ENCODE peak calls at places on chromosomes 12 and 14, in five cellular contexts. One of them, this sample, is unnamed.
A peak's percentile ranks its signal among the peaks of the same experiment; 100 is the strongest.

GRCh38 chr14:50399251-50400032 is 2.8 kb upstream of the CDKL1 start:
- DNase-seq in CD8-positive, alpha-beta T cell: no peak
- DNase-seq in lower leg skin: no peak
- DNase-seq in foreskin fibroblast: peak; percentile 58
- DNase-seq in pancreas: peak; percentile 44
- DNase-seq in this sample: peak; percentile 38

GRCh38 chr14:95397325-95397724 is 77.6 kb upstream of the CLMN start:
- DNase-seq in CD8-positive, alpha-beta T cell: no peak
- DNase-seq in lower leg skin: no peak
- DNase-seq in pancreas: no peak
- DNase-seq in foreskin fibroblast: no peak
- DNase-seq in this sample: no peak

GRCh38 chr14:95998656-95999055 is 40.5 kb upstream of the C14orf132 start:
- DNase-seq in CD8-positive, alpha-beta T cell: no peak
- DNase-seq in pancreas: no peak
- DNase-seq in foreskin fibroblast: peak; percentile 68
- DNase-seq in lower leg skin: no peak
- DNase-seq in this sample: peak; percentile 71

GRCh38 chr12:125132698-125133400 is 67.6 kb downstream of the AACS start:
- DNase-seq in CD8-positive, alpha-beta T cell: no peak
- DNase-seq in pancreas: no peak
- DNase-seq in lower leg skin: no peak
- DNase-seq in foreskin fibroblast: peak; percentile 22
- DNase-seq in this sample: no peak

GRCh38 chr12:103806807-103807206 is 34.2 kb downstream of the NT5DC3 start:
- DNase-seq in lower leg skin: no peak
- DNase-seq in foreskin fibroblast: peak; percentile 41
- DNase-seq in pancreas: no peak
- DNase-seq in CD8-positive, alpha-beta T cell: no peak
- DNase-seq in this sample: peak; percentile 81

GRCh38 chr14:34231626-34232025 is 230.4 kb downstream of the SPTSSA start:
- DNase-seq in CD8-positive, alpha-beta T cell: no peak
- DNase-seq in pancreas: no peak
- DNase-seq in foreskin fibroblast: no peak
- DNase-seq in lower leg skin: peak; percentile 41
- DNase-seq in this sample: no peak

GRCh38 chr12:48779869-48780268 is 9.0 kb downstream of the ADCY6 start:
- DNase-seq in pancreas: no peak
- DNase-seq in CD8-positive, alpha-beta T cell: no peak
- DNase-seq in foreskin fibroblast: peak; percentile 36
- DNase-seq in lower leg skin: no peak
- DNase-seq in this sample: peak; percentile 94

GRCh38 chr12:6171409-6172015 is 28.7 kb upstream of the CD9 start:
- DNase-seq in foreskin fibroblast: no peak
- DNase-seq in CD8-positive, alpha-beta T cell: no peak
- DNase-seq in pancreas: no peak
- DNase-seq in lower leg skin: no peak
- DNase-seq in this sample: no peak

GRCh38 chr14:55271572-55272414 is 572 bp downstream of the FBXO34 start:
- DNase-seq in foreskin fibroblast: peak; percentile 85
- DNase-seq in lower leg skin: peak; percentile 67
- DNase-seq in pancreas: peak; percentile 68
- DNase-seq in CD8-positive, alpha-beta T cell: peak; percentile 63
- DNase-seq in this sample: peak; percentile 70

GRCh38 chr12:115774148-115774905 is 503.2 kb downstream of the MED13L start:
- DNase-seq in lower leg skin: no peak
- DNase-seq in pancreas: no peak
- DNase-seq in foreskin fibroblast: no peak
- DNase-seq in CD8-positive, alpha-beta T cell: no peak
- DNase-seq in this sample: no peak

GRCh38 chr12:115771601-115772000 is 505.9 kb downstream of the MED13L start:
- DNase-seq in foreskin fibroblast: no peak
- DNase-seq in CD8-positive, alpha-beta T cell: no peak
- DNase-seq in pancreas: no peak
- DNase-seq in lower leg skin: no peak
- DNase-seq in this sample: no peak

GRCh38 chr12:115770643-115771042 is 506.9 kb downstream of the MED13L start:
- DNase-seq in foreskin fibroblast: no peak
- DNase-seq in pancreas: no peak
- DNase-seq in lower leg skin: no peak
- DNase-seq in CD8-positive, alpha-beta T cell: no peak
- DNase-seq in this sample: no peak

GRCh38 chr12:115767921-115768320 is 509.6 kb downstream of the MED13L start:
- DNase-seq in lower leg skin: no peak
- DNase-seq in pancreas: no peak
- DNase-seq in foreskin fibroblast: no peak
- DNase-seq in CD8-positive, alpha-beta T cell: no peak
- DNase-seq in this sample: no peak

GRCh38 chr12:115771065-115771464 is 506.4 kb downstream of the MED13L start:
- DNase-seq in CD8-positive, alpha-beta T cell: no peak
- DNase-seq in foreskin fibroblast: peak; percentile 72
- DNase-seq in pancreas: no peak
- DNase-seq in lower leg skin: no peak
- DNase-seq in this sample: no peak
- TF ChIP-seq CTCF in CD8-positive, alpha-beta T cell: no peak
- TF ChIP-seq CTCF in foreskin fibroblast: peak; percentile 33
- TF ChIP-seq CTCF in pancreas: no peak
- TF ChIP-seq CTCF in lower leg skin: no peak
- TF ChIP-seq CTCF in this sample: peak; percentile 3

GRCh38 chr14:37198273-37198598 is 499 bp downstream of the MIPOL1 start:
- DNase-seq in foreskin fibroblast: no peak
- DNase-seq in lower leg skin: no peak
- DNase-seq in pancreas: no peak
- DNase-seq in CD8-positive, alpha-beta T cell: no peak
- DNase-seq in this sample: no peak
- H3K4me3 ChIP-seq in foreskin fibroblast: peak overlapping the region; percentile 74
- H3K4me3 ChIP-seq in lower leg skin: peak overlapping the region; percentile 51
- H3K4me3 ChIP-seq in pancreas: peak overlapping the region; percentile 70
- H3K4me3 ChIP-seq in CD8-positive, alpha-beta T cell: no peak overlapping the region
- H3K4me3 ChIP-seq in this sample: peak overlapping the region; percentile 83

GRCh38 chr12:646303-647038 is 16.8 kb downstream of the NINJ2 start:
- DNase-seq in foreskin fibroblast: no peak
- DNase-seq in lower leg skin: peak; percentile 64
- DNase-seq in pancreas: no peak
- DNase-seq in CD8-positive, alpha-beta T cell: no peak
- DNase-seq in this sample: peak; percentile 81

GRCh38 chr12:647713-648085 is 15.5 kb downstream of the NINJ2 start:
- DNase-seq in pancreas: no peak
- DNase-seq in foreskin fibroblast: no peak
- DNase-seq in lower leg skin: no peak
- DNase-seq in CD8-positive, alpha-beta T cell: no peak
- DNase-seq in this sample: no peak

GRCh38 chr12:645563-646071 is 17.6 kb downstream of the NINJ2 start:
- DNase-seq in pancreas: no peak
- DNase-seq in lower leg skin: peak; percentile 71
- DNase-seq in CD8-positive, alpha-beta T cell: no peak
- DNase-seq in foreskin fibroblast: peak; percentile 71
- DNase-seq in this sample: peak; percentile 73

GRCh38 chr12:647039-647712 is 16.1 kb downstream of the NINJ2 start:
- DNase-seq in lower leg skin: no peak
- DNase-seq in CD8-positive, alpha-beta T cell: no peak
- DNase-seq in pancreas: no peak
- DNase-seq in foreskin fibroblast: no peak
- DNase-seq in this sample: no peak

GRCh38 chr12:650983-651382 is 12.3 kb downstream of the NINJ2 start:
- DNase-seq in CD8-positive, alpha-beta T cell: no peak
- DNase-seq in foreskin fibroblast: no peak
- DNase-seq in lower leg skin: no peak
- DNase-seq in pancreas: no peak
- DNase-seq in this sample: no peak
- TF ChIP-seq CTCF in CD8-positive, alpha-beta T cell: no peak
- TF ChIP-seq CTCF in foreskin fibroblast: no peak
- TF ChIP-seq CTCF in lower leg skin: no peak
- TF ChIP-seq CTCF in pancreas: no peak
- TF ChIP-seq CTCF in this sample: peak; percentile 8

GRCh38 chr12:57455374-57456144 is 452 bp downstream of the INHBE start:
- DNase-seq in pancreas: no peak
- DNase-seq in lower leg skin: no peak
- DNase-seq in CD8-positive, alpha-beta T cell: no peak
- DNase-seq in foreskin fibroblast: no peak
- DNase-seq in this sample: no peak
- H3K4me3 ChIP-seq in pancreas: no peak overlapping the region
- H3K4me3 ChIP-seq in lower leg skin: no peak overlapping the region
- H3K4me3 ChIP-seq in CD8-positive, alpha-beta T cell: no peak overlapping the region
- H3K4me3 ChIP-seq in foreskin fibroblast: peak overlapping the region; percentile 5
- H3K4me3 ChIP-seq in this sample: peak overlapping the region; percentile 35

GRCh38 chr12:110889361-110889760 is 31.0 kb downstream of the MYL2 start:
- DNase-seq in foreskin fibroblast: no peak
- DNase-seq in pancreas: no peak
- DNase-seq in lower leg skin: no peak
- DNase-seq in CD8-positive, alpha-beta T cell: no peak
- DNase-seq in this sample: no peak

GRCh38 chr12:110883251-110883650 is 36.5 kb downstream of the CCDC63 start:
- DNase-seq in lower leg skin: no peak
- DNase-seq in CD8-positive, alpha-beta T cell: no peak
- DNase-seq in pancreas: no peak
- DNase-seq in foreskin fibroblast: no peak
- DNase-seq in this sample: no peak

GRCh38 chr12:110885152-110885840 is 35.1 kb downstream of the MYL2 start:
- DNase-seq in pancreas: no peak
- DNase-seq in CD8-positive, alpha-beta T cell: no peak
- DNase-seq in foreskin fibroblast: no peak
- DNase-seq in lower leg skin: no peak
- DNase-seq in this sample: no peak

GRCh38 chr12:110893956-110894355 is 26.4 kb downstream of the MYL2 start:
- DNase-seq in pancreas: no peak
- DNase-seq in foreskin fibroblast: no peak
- DNase-seq in lower leg skin: no peak
- DNase-seq in CD8-positive, alpha-beta T cell: no peak
- DNase-seq in this sample: no peak

DNA sequence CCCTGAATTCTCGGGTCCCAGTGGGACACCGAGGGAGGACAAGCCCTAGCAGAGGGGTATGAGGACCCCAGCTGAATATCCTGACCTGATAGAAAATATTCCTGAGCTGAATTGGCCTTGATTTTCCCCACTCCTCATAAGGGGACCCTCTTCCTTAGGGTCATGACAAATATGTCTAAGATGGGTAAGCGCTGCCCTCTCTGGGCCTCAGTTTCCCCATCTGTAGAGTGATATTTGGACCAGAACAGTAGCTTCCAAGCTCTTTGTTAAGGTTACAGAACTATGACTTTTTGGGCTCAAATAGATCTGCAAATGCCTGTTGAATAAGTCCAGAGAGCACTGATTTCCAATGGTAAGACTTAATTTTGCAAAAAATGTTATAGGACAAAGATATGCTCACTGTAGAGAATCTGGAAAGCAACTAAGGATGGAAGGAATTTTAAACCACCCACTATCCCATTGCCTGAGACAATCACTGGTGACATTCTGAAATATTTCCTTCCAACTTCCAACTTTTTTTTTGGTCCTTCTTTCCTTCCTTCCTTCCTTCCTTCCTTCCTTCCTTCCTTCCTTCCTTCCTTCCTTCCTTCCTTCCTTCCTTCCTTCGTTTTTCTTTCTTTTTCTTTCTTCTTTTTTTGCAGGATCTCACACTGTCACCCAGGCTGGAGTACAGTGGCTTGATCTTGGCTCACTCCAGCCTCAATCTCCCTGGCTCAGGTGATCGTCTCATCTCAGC is 32.0 kb downstream of the MYL2 start:
- DNase-seq in CD8-positive, alpha-beta T cell: no peak
- DNase-seq in foreskin fibroblast: no peak
- DNase-seq in pancreas: no peak
- DNase-seq in lower leg skin: no peak
- DNase-seq in this sample: no peak
- TF ChIP-seq CTCF in CD8-positive, alpha-beta T cell: peak; percentile 48
- TF ChIP-seq CTCF in foreskin fibroblast: no peak
- TF ChIP-seq CTCF in pancreas: no peak
- TF ChIP-seq CTCF in lower leg skin: no peak
- TF ChIP-seq CTCF in this sample: no peak

GRCh38 chr14:53967606-53968005 is 11.0 kb upstream of the BMP4 start:
- DNase-seq in foreskin fibroblast: peak; percentile 36
- DNase-seq in pancreas: no peak
- DNase-seq in CD8-positive, alpha-beta T cell: no peak
- DNase-seq in lower leg skin: no peak
- DNase-seq in this sample: no peak

GRCh38 chr14:53964249-53964648 is 7.6 kb upstream of the BMP4 start:
- DNase-seq in foreskin fibroblast: peak; percentile 56
- DNase-seq in pancreas: no peak
- DNase-seq in CD8-positive, alpha-beta T cell: no peak
- DNase-seq in lower leg skin: no peak
- DNase-seq in this sample: no peak

GRCh38 chr14:53963491-53964227 is 7.0 kb upstream of the BMP4 start:
- DNase-seq in foreskin fibroblast: peak; percentile 61
- DNase-seq in lower leg skin: peak; percentile 55
- DNase-seq in CD8-positive, alpha-beta T cell: no peak
- DNase-seq in pancreas: peak; percentile 63
- DNase-seq in this sample: peak; percentile 37

GRCh38 chr14:53957739-53958138 is 1.1 kb upstream of the BMP4 start:
- DNase-seq in CD8-positive, alpha-beta T cell: no peak
- DNase-seq in foreskin fibroblast: peak; percentile 6
- DNase-seq in pancreas: no peak
- DNase-seq in lower leg skin: no peak
- DNase-seq in this sample: no peak

DNA sequence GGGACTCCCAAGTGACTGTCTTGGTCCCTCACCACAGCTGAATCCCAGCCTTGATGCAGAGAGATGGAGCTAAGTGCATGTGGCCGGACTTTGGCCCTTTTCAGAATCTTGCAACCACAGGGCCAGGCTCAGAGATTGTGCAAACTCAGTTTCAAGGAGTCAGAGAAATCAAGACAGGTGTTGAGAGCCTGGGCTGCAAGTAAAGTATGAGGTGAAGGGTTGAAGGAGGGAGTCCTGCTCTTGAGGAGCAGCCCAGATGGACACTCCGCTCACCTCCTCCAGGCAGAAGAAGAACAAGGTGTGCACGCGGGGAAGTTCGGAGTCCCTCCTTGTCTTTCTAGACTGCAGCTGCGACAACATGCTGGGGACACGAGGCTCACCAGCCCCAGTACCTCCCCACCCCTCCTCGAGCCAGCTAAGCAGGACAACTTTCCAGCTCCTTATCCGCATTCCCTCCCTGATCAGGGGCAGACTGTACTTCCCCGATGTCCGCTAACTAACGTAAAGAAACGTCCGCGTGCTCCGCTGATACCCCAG is 6.4 kb upstream of the BMP4 start:
- DNase-seq in foreskin fibroblast: no peak
- DNase-seq in pancreas: no peak
- DNase-seq in lower leg skin: no peak
- DNase-seq in CD8-positive, alpha-beta T cell: no peak
- DNase-seq in this sample: no peak
- H3K4me3 ChIP-seq in foreskin fibroblast: peak overlapping the region; percentile 51
- H3K4me3 ChIP-seq in pancreas: peak overlapping the region; percentile 32
- H3K4me3 ChIP-seq in lower leg skin: no peak overlapping the region
- H3K4me3 ChIP-seq in CD8-positive, alpha-beta T cell: no peak overlapping the region
- H3K4me3 ChIP-seq in this sample: peak overlapping the region; percentile 47

GRCh38 chr14:58574623-58575022 is 63.1 kb upstream of the DACT1 start:
- DNase-seq in CD8-positive, alpha-beta T cell: no peak
- DNase-seq in foreskin fibroblast: no peak
- DNase-seq in pancreas: no peak
- DNase-seq in lower leg skin: no peak
- DNase-seq in this sample: no peak
- TF ChIP-seq CTCF in CD8-positive, alpha-beta T cell: no peak
- TF ChIP-seq CTCF in foreskin fibroblast: peak; percentile 10
- TF ChIP-seq CTCF in pancreas: no peak
- TF ChIP-seq CTCF in lower leg skin: no peak
- TF ChIP-seq CTCF in this sample: no peak

DNA sequence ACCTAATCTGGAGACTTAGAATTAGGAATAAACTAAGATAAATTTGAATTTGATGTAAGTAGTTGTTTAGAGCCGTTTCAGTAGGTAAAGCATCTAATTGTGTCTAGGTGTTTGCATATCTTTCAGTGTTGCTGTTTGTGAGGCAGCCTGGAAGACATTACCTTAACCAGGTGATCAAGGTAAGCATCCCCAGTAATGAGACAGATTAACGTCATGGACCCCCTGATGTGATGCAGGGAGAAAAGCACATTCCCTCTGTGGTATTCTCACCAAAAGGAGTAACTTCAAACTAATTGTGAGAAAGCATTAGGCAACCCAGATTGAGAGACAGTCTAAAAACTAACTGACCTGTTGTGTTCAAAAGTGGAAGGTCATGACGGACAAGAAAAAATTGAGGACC is 251.6 kb downstream of the NUAK1 start:
- DNase-seq in lower leg skin: no peak
- DNase-seq in foreskin fibroblast: no peak
- DNase-seq in pancreas: no peak
- DNase-seq in CD8-positive, alpha-beta T cell: no peak
- DNase-seq in this sample: no peak
- H3K4me3 ChIP-seq in lower leg skin: no peak overlapping the region
- H3K4me3 ChIP-seq in foreskin fibroblast: no peak overlapping the region
- H3K4me3 ChIP-seq in pancreas: no peak overlapping the region
- H3K4me3 ChIP-seq in CD8-positive, alpha-beta T cell: no peak overlapping the region
- H3K4me3 ChIP-seq in this sample: no peak overlapping the region